ENCODE peak calls at places on chromosomes 7 and 10, in four cellular contexts. H, P, K and V are unnamed samples.

GRCh38 chr10:11724938-11725776 is 17.0 kb upstream of the ECHDC3 start:
- DNase-seq in K (no peak), H (peak), P (no peak), V (peak)

GRCh38 chr10:120505866-120506265 is 48.8 kb downstream of the PLPP4 start:
- DNase-seq in H (no peak), K (no peak), P (no peak), V (peak)

GRCh38 chr7:7992502-7992901 is 23.9 kb downstream of the GLCCI1 start:
- DNase-seq in H (peak), P (no peak), K (no peak), V (no peak)

GRCh38 chr10:97759157-97759980 is 12.4 kb downstream of the SFRP5 start:
- DNase-seq in H (peak), P (peak), K (peak), V (peak)

GRCh38 chr10:102230861-102231356 is 4.8 kb downstream of the ELOVL3 start:
- DNase-seq in K (peak), P (peak), H (no peak), V (peak)

GRCh38 chr7:90594791-90595317 is 1.3 kb upstream of the CDK14 start:
- DNase-seq in P (no peak), H (peak), K (peak), V (no peak)

GRCh38 chr10:84818956-84819355 is 490.6 kb downstream of the CCSER2 start:
- DNase-seq in P (no peak), K (no peak), H (no peak), V (no peak)

GRCh38 chr7:139845443-139845805 is 16.4 kb downstream of the TBXAS1 start:
- DNase-seq in K (no peak), H (no peak), P (no peak), V (no peak)

GRCh38 chr7:18457832-18458231 is 37.7 kb upstream of the HDAC9 start:
- DNase-seq in P (no peak), H (no peak), K (no peak), V (no peak)

GRCh38 chr10:3805791-3806381 is 20.9 kb upstream of the KLF6 start:
- DNase-seq in P (no peak), K (peak), H (peak), V (peak)

GRCh38 chr7:6556196-6556595 is 4.9 kb upstream of the GRID2IP start:
- DNase-seq in H (no peak), P (no peak), K (peak), V (peak)

GRCh38 chr7:44787041-44787440 is 9.4 kb upstream of the PPIA start:
- DNase-seq in H (no peak), K (no peak), P (no peak), V (no peak)

GRCh38 chr10:31927597-31928530 is 767 bp downstream of the ARHGAP12 start:
- DNase-seq in H (peak), K (peak), P (peak), V (peak)

GRCh38 chr7:36082216-36082615 is 70.8 kb upstream of the EEPD1 start:
- DNase-seq in K (no peak), H (no peak), P (no peak), V (no peak)

DNA sequence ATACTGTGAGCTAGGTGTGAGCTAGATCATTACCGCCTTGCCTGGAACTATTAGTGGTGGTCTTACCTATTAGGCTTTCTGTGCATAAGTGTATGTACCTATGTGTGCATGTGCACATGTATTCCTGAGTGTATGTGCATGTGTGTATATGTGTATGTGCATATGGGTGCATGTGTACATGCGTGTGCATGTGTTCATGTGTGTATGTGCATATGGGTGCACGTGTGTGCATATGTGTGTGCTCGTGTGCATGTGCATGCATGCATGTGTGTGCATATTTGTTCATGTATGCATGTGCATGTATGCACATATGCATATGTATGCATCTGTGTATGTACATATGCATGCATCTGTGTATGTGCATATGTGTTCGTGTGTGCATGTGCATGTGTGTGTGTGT is 508.3 kb upstream of the ADARB2 start:
- DNase-seq in H (no peak), K (no peak), P (no peak), V (no peak)
- H3K4ac ChIP-seq in H (no peak), K (no peak), P (no peak), V (no peak)

GRCh38 chr10:68474021-68474420 is 2.2 kb upstream of the DNA2 start:
- DNase-seq in P (no peak), K (no peak), H (no peak), V (no peak)

GRCh38 chr10:68471063-68471585 is 649 bp downstream of the DNA2 start:
- DNase-seq in H (no peak), K (no peak), P (no peak), V (no peak)

GRCh38 chr10:68469838-68470237 is 1.9 kb downstream of the DNA2 start:
- DNase-seq in H (no peak), P (no peak), K (no peak), V (no peak)

GRCh38 chr10:68471586-68472408 is at the start of gene DNA2:
- DNase-seq in H (peak), P (peak), K (peak), V (peak)

DNA sequence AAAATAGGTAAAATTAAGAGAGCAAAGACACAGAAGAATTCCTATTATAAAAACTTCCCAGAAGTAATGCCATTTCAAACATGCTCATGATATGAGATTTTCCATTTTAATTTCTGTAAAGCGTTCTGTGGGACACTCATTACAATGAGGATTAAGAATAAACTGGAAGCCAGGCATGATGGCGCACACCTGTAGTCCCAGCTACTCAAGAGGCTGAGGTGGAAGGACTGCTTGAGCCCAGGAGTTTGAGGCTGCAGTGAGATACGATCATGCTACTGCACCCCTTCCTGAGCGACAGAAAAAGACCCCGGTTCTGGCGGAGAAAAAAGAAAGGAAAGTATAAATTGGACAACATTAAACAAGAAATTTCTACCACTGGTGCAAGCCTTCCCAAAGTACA is 1.5 kb downstream of the DNA2 start:
- DNase-seq in P (no peak), K (no peak), H (no peak), V (no peak)
- H2AFZ ChIP-seq in P (no peak), K (no peak), H (no peak), V (no peak)

DNA sequence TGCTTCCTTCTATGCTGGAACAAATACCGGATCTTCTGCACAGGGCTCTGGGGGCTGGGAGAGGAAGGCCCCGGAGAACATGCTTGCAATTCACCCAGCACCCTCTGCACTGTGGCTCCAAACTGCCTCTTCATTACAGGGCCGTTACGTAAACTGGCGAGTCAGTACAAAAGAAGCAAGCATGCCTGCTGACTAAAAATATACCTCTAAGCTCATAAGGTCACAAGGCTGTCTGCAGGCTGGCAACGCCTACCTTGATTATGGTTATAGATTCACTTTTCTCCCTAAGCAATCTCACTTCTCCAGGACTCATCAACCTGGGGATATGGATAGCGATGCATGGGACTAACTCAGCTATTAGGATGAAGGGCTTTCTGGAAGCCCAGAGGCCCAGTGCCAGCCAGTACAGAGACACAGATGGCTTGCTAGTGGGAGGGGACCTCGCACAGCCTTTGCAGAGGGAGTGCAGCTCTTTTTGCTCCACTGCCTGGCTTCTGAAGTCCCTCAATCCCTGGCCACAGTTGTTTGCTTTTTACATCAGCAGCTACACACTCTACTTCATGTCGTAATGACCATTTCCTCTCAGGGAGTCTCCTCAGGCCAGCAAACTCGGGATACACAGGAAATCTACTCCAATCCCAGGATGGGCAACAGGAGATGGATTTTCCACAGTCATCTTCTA is 96.1 kb downstream of the SH3PXD2A start:
- DNase-seq in P (no peak), H (peak), K (no peak), V (no peak)
- H3K9ac ChIP-seq in P (no peak), H (peak), K (no peak), V (no peak)

DNA sequence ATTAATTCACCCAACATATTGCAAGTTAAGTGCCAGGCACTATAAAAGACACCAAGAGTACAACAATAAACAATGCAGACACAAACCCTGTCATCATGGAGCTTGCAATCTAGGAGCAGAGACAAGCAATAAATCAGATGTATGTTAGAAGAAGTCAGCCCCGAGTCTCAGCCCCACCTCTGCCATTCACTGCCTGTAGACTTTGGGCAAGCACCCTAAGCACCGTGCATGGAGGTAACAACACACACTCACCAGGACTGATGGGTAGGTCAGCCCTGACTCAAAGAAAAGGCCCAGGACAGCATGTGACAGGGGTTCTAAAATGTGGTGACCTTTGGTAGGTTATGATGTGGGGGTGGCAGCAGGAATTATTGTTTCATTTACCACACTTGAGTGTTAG is 49.3 kb upstream of the PLEKHA1 start:
- DNase-seq in H (no peak), K (no peak), P (no peak), V (no peak)
- H3K4ac ChIP-seq in H (no peak), K (no peak), P (no peak), V (no peak)

GRCh38 chr7:47744883-47745282 is 163.0 kb upstream of the TNS3 start:
- DNase-seq in P (peak), K (no peak), H (no peak), V (no peak)
- H2AFZ ChIP-seq in P (no peak), K (no peak), H (no peak), V (no peak)

GRCh38 chr7:32943654-32944030 is 13.6 kb upstream of the FKBP9 start:
- DNase-seq in P (no peak), H (no peak), K (no peak), V (no peak)

GRCh38 chr7:32937344-32938174 is 19.7 kb upstream of the FKBP9 start:
- DNase-seq in P (no peak), H (peak), K (no peak), V (no peak)

GRCh38 chr7:32942783-32943653 is 14.2 kb upstream of the FKBP9 start:
- DNase-seq in H (peak), P (peak), K (peak), V (peak)

GRCh38 chr7:32941181-32941995 is 15.9 kb upstream of the FKBP9 start:
- DNase-seq in P (no peak), H (no peak), K (peak), V (no peak)

DNA sequence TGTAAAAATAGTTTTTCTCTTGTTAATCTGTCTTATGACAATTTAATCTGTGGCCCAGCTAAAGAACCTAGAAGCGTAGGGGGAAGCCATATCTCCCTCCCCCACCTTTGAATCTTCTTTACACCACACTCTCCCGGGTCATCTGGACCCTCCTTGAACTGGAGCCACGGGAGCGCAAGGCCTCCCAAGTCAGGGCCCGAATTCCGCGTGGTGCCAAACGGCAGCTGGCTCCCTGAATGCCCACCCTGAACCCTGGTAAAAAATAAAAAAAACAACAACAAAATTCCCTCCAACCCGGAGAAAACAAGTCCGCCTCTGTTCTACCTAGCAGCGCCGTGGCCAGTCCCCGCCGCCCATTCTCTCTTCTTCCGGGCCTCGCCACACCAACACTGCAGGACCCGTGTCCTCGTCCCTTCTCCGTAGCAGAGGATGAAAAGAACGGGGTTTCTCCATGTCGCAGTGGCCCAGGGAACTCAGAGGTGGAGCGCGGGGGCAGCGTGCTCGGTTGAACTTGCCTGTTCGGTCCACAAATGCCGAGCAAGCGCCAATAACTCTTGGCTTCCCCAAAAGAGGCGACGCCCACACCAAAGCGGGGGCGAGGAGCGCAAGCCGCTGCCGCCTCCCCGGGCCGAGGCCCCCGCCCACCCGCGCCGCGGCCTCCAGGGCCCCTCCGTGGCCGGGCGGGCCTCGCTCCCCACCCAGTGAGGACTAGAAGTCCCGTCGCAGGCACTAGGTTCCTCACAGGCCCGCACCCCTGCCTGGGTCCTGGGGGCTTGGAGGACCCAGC is 15.1 kb upstream of the FKBP9 start:
- DNase-seq in P (no peak), K (peak), H (peak), V (peak)
- H3K9ac ChIP-seq in P (no peak), K (no peak), H (peak), V (no peak)

DNA sequence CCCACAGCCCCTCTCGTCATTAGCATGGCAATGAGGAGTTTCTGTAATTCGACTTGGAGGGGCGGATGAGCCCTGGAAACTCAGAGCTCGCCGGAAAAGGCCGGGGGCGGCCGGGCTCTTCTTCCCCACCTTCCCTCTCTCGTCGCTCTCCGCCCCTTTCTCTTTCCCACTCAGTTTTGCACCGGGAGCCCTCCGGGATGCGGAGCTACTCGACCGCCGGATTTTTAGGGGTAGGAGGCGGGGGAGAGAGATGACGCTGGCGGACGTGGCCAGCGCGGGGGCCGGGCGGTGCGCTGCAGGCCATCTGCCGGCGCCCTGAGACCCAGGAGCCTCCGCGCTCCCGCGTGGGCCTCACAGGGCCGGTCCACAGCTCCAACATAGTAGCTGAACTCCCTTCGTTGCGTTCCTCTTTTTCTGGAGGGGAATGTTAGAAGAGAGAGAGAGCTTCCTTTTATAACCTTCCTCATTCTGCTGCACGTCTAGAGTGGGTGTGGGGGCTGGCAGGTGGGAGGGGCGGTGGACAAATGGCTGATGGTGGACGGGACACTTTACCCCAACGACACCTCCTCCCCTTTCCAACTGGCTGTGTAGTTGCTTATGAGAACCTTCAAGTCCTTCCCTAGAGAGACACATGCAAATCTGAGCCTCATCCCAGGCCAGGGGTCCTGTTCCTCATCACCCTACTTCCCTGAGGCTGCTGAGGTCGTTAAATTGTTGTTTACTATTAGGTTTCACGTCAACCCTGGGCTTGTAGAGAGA is 1.1 kb upstream of the HOXA1 start:
- DNase-seq in H (peak), K (no peak), P (no peak), V (no peak)
- H3K4ac ChIP-seq in H (peak), K (no peak), P (no peak), V (no peak)

GRCh38 chr10:61992683-61993629 is 91.5 kb downstream of the ARID5B start:
- DNase-seq in P (no peak), K (no peak), H (peak), V (peak)
- H2AFZ ChIP-seq in P (no peak), K (no peak), H (no peak), V (no peak)

DNA sequence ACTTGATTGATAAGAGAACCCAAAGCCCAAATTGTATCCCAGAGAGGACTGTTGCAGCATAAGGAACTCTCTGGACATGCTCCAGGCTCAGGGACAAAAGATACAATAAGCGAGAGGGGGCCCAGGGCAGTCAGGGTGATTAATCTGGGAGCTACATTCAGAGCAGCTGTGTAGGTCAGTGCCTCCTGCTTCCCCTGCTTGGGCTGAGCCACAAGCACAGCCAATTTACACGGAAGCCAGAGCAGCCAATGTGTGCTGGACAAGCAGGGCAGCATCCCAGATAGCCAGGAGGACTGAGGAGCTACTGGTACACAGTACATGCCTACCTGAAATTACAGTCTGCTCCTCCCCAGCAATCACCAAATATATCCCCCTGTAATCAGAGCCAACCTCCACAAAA is 24.3 kb downstream of the MYPN start:
- DNase-seq in H (peak), K (no peak), P (no peak), V (no peak)
- H3K9ac ChIP-seq in H (peak), K (no peak), P (no peak), V (no peak)